ENCODE peak calls at places on chromosomes 5 and 9, in seven cellular contexts. P is GM23248, Z is HCT116, L is hepatocyte, F is PC-9, U is PC-3, B is GM23338. Q is an unnamed sample.

GRCh38 chr9:95641591-95641990 is 124.8 kb upstream of the PTCH1 start:
- DNase-seq in F (no peak), Z (no peak), L (no peak), P (peak; percentile 10), U (peak; percentile 17), B (no peak), Q (no peak)

GRCh38 chr9:72390896-72391295 is 25.9 kb upstream of the ZFAND5 start:
- DNase-seq in F (no peak), L (no peak), U (no peak), Z (no peak), B (no peak), P (no peak), Q (no peak)

GRCh38 chr5:134637106-134637721 is 4.6 kb upstream of the SAR1B start:
- DNase-seq in B (no peak), Z (no peak), L (peak; percentile 44), F (peak; percentile 76), U (peak; percentile 74), P (no peak), Q (no peak)

GRCh38 chr9:37946971-37947370 is 43.0 kb upstream of the SLC25A51 start:
- DNase-seq in Z (no peak), L (no peak), F (no peak), B (no peak), P (no peak), U (no peak), Q (no peak)

GRCh38 chr9:137011130-137011529 is 14.8 kb upstream of the CLIC3 start:
- DNase-seq in L (no peak), F (no peak), B (no peak), U (no peak), Z (no peak), P (no peak), Q (no peak)

GRCh38 chr9:128101690-128102089 is 25.8 kb downstream of the PTGES2 start:
- DNase-seq in B (no peak), F (no peak), P (no peak), L (no peak), U (no peak), Z (no peak), Q (no peak)

GRCh38 chr5:127320032-127320945 is 29.7 kb downstream of the MEGF10 start:
- DNase-seq in P (peak; percentile 47), L (no peak), U (no peak), B (peak; percentile 38), F (no peak), Z (no peak), Q (peak; percentile 94)

GRCh38 chr9:127780126-127780885 is 1.8 kb upstream of the SH2D3C start:
- DNase-seq in L (no peak), B (no peak), F (no peak), P (no peak), Z (no peak), U (no peak), Q (no peak)

GRCh38 chr9:14421291-14421690 is 107.3 kb upstream of the NFIB start:
- DNase-seq in L (no peak), P (no peak), Z (no peak), U (no peak), B (no peak), F (no peak), Q (no peak)

GRCh38 chr9:134434896-134435506 is 108.7 kb downstream of the RXRA start:
- DNase-seq in Z (no peak), B (no peak), F (peak; percentile 74), L (peak; percentile 96), P (peak; percentile 97), U (peak; percentile 59), Q (no peak)

DNA sequence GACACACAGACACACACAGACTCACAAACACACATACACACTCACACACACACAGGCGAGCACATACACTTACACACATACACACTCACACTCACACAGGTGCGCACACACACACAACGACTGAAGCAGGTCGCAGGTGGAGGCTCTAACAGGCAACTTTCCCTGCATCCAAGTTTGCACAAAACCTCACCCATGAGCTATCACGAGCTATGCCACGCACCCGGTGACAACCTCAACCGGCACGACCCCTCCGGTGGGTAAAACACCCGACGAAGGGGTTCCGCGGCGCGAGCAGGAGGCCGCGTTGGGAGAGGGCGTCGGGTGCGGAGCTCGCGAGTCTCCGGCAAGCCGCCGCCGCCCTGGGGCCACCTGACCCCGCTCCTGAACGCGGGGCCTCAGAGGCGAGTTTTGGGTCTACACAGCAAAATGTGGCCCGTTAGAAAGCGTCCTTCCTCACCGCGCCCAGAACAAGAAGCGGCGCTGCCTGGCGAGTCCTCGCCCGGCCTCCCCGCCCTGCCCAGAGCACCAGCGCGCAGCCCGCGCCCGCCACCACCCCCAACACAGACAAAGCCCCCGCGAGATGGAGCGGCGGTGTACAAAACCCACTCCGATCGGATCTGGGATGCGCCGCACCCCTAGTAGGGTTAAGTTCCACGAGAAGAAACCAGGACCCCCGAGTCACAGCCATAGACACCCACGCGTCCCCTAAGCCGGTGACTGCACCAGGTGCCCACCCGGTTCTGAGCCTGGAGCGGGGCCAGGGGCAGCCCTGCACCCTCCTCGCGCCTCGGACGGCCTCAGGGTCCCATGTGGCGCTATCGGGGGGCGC is 665 bp downstream of the SLC6A3 start:
- DNase-seq in B (peak; percentile 58), Z (no peak), F (no peak), P (no peak), L (no peak), U (no peak), Q (no peak)
- TF ChIP-seq EZH2 in B (peak; percentile 74), Z (no peak), F (no peak), P (no peak), L (peak; percentile 48), U (no peak), Q (no peak)

GRCh38 chr9:6712041-6712440 is 45.7 kb upstream of the KDM4C start:
- DNase-seq in L (no peak), Z (no peak), P (no peak), U (no peak), B (no peak), F (no peak), Q (no peak)

GRCh38 chr9:6714176-6714575 is 43.6 kb upstream of the KDM4C start:
- DNase-seq in F (no peak), B (no peak), Z (no peak), P (no peak), L (no peak), U (no peak), Q (no peak)

GRCh38 chr9:6715755-6716643 is 41.8 kb upstream of the KDM4C start:
- DNase-seq in B (peak; percentile 89), Z (peak; percentile 56), F (peak; percentile 74), L (peak; percentile 57), U (peak; percentile 36), P (peak; percentile 46), Q (no peak)

GRCh38 chr9:6711403-6711802 is 46.4 kb upstream of the KDM4C start:
- DNase-seq in B (no peak), U (no peak), P (peak; percentile 24), Z (no peak), F (no peak), L (no peak), Q (no peak)

DNA sequence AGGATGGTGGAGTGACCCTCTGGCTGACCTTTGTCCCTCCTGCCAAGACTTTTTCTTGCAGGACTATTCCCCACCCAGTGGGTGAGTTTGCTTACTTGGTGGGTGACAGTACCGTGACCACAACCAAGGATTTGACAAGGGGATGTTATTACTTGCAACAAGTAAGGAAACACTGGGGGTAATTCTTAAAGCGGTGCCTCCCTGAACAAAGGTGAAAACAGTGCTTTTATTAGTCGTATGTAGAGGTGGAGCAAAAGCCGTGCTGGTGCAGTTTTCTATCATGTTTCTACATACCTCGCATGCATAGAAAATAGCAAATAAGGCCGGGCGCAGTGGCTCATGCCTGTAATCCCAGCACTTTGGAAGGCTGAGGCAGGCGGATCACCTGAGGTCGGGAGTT is 41.0 kb upstream of the KDM4C start:
- DNase-seq in U (no peak), P (no peak), Z (no peak), B (no peak), F (no peak), L (no peak), Q (no peak)
- H3K9me2 ChIP-seq in U (no peaks in the 10 kb centered on the region), P (no peaks in the 10 kb centered on the region), Z (no peaks in the 10 kb centered on the region), B (no peaks in the 10 kb centered on the region), F (no peaks in the 10 kb centered on the region), L (no peaks in the 10 kb centered on the region), Q (no peaks in the 10 kb centered on the region)

GRCh38 chr5:133612021-133612860 is at the start of gene FSTL4:
- DNase-seq in F (no peak), L (peak; percentile 68), Z (no peak), P (no peak), B (peak; percentile 75), U (peak; percentile 45), Q (peak; percentile 72)
- H2AFZ ChIP-seq in F (no peak within 1 kb of the TSS), L (no peak within 1 kb of the TSS), Z (no peak within 1 kb of the TSS), P (no peak within 1 kb of the TSS), B (peak within 1 kb of the TSS; percentile 99), U (peak within 1 kb of the TSS; percentile 85), Q (peak within 1 kb of the TSS; percentile 33)

DNA sequence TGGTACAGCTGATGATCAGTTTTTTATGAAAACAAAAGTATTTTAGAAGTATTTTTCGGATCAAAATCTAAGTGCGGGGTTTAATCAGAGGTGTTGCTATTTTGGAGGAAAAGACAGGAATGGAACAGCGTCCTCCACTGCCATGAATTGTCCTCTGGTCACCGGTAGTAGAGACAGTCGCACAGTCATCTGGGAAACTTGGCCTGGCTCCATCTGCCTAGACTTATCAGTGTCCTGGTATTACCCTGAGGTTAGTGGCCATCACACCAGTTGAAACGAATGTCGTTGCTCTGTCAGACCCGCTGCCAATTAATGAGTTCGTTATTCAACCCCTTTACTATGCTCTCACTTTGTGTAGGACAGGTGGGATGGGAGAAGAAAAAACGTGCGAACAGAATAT is 8.2 kb downstream of the TLX3 start:
- DNase-seq in Z (no peak), L (no peak), F (no peak), B (no peak), P (no peak), U (no peak), Q (no peak)
- TF ChIP-seq EZH2 in Z (no peak), L (no peak), F (no peak), B (peak; percentile 89), P (no peak), U (no peak), Q (no peak)

GRCh38 chr5:1763960-1764605 is 35.6 kb downstream of the MRPL36 start:
- DNase-seq in P (peak; percentile 16), F (no peak), L (no peak), B (no peak), Z (no peak), U (no peak), Q (no peak)

GRCh38 chr5:1765141-1765879 is 34.3 kb downstream of the MRPL36 start:
- DNase-seq in L (no peak), B (no peak), F (no peak), P (no peak), U (no peak), Z (no peak), Q (peak; percentile 22)

GRCh38 chr5:1763548-1763911 is 36.1 kb downstream of the MRPL36 start:
- DNase-seq in U (peak; percentile 73), L (peak; percentile 48), P (peak; percentile 85), Z (peak; percentile 38), F (peak; percentile 75), B (peak; percentile 76), Q (no peak)

GRCh38 chr5:1765880-1766235 is 33.8 kb downstream of the MRPL36 start:
- DNase-seq in Z (no peak), U (no peak), P (no peak), B (no peak), L (no peak), F (no peak), Q (no peak)

GRCh38 chr5:1764606-1764960 is 35.1 kb downstream of the MRPL36 start:
- DNase-seq in U (no peak), B (no peak), P (no peak), F (no peak), Z (no peak), L (no peak), Q (no peak)
- H3K9me2 ChIP-seq in U (no peaks in the 10 kb centered on the region), B (no peaks in the 10 kb centered on the region), P (no peaks in the 10 kb centered on the region), F (no peaks in the 10 kb centered on the region), Z (no peaks in the 10 kb centered on the region), L (no peaks in the 10 kb centered on the region), Q (no peaks in the 10 kb centered on the region)

Q was measured in MM.1S.